ENCODE peak calls at places on chromosomes 7 and 10, in four cellular contexts. H is B cell; W is activated effector memory CD4-positive, alpha-beta T cell treated with anti-CD3 and anti-CD28 coated beads, Interleukin-2, amount 50 U/mL, for 16 hours; J is endothelial cell. Y is an unnamed sample.
A peak's percentile ranks its signal among the peaks of the same experiment; 100 is the strongest.

GRCh38 chr10:99598011-99598410 is 22.2 kb downstream of the SLC25A28 start:
- DNase-seq in H (no peak), W (no peak), J (no peak), Y (no peak)

GRCh38 chr10:112721080-112721698 is 228.9 kb upstream of the TCF7L2 start:
- DNase-seq in H (no peak), W (no peak), J (peak; percentile 30), Y (no peak)

GRCh38 chr7:9600974-9601373 is 1167.6 kb downstream of the NXPH1 start:
- DNase-seq in H (no peak), W (no peak), J (peak; percentile 65), Y (no peak)

GRCh38 chr10:133378251-133379096 is 588 bp upstream of the PAOX start:
- DNase-seq in H (peak; percentile 56), W (peak; percentile 85), J (peak; percentile 46), Y (peak; percentile 68)

GRCh38 chr7:82605247-82605864 is 161.8 kb upstream of the CACNA2D1 start:
- DNase-seq in H (no peak), W (no peak), J (peak; percentile 44), Y (no peak)

GRCh38 chr7:151761957-151762356 is 115.0 kb downstream of the PRKAG2 start:
- DNase-seq in H (no peak), W (no peak), J (no peak), Y (no peak)

GRCh38 chr10:99854860-99855259 is 72.4 kb downstream of the ABCC2 start:
- DNase-seq in H (no peak), W (no peak), J (peak; percentile 31), Y (peak; percentile 53)

GRCh38 chr7:141593134-141593533 is 41.9 kb downstream of the AGK start:
- DNase-seq in H (no peak), W (no peak), J (no peak), Y (peak; percentile 52)

GRCh38 chr10:28734940-28735759 is 57.8 kb downstream of the BAMBI start:
- DNase-seq in H (no peak), W (no peak), J (no peak), Y (peak; percentile 91)

Y was measured in SJSA1.